ENCODE peak calls at places on chromosomes 7 and 10, in eight cellular contexts. One of them, this sample, is unnamed. For H3K27me3 and H3K36me3, the result is how much of the 10 kb centered on the place peaks cover.

GRCh38 chr10:51789118-51789517 is 89.7 kb upstream of the CSTF2T start:
- DNase-seq in CD8-positive, alpha-beta memory T cell: no peak
- DNase-seq in uterus: no peak
- DNase-seq in GM23248: no peak
- DNase-seq in endodermal cell: no peak
- DNase-seq in lower lobe of right lung: no peak
- DNase-seq in cardiac muscle cell: no peak
- DNase-seq in small intestine: no peak
- DNase-seq in this sample: no peak

GRCh38 chr7:87413029-87413428 is 62.5 kb downstream of the ABCB4 start:
- DNase-seq in CD8-positive, alpha-beta memory T cell: no peak
- DNase-seq in uterus: no peak
- DNase-seq in GM23248: peak
- DNase-seq in endodermal cell: no peak
- DNase-seq in lower lobe of right lung: no peak
- DNase-seq in cardiac muscle cell: no peak
- DNase-seq in small intestine: no peak
- DNase-seq in this sample: no peak

GRCh38 chr10:6229290-6229689 is 26.6 kb downstream of the PFKFB3 start:
- DNase-seq in CD8-positive, alpha-beta memory T cell: no peak
- DNase-seq in uterus: no peak
- DNase-seq in GM23248: no peak
- DNase-seq in endodermal cell: no peak
- DNase-seq in lower lobe of right lung: peak
- DNase-seq in cardiac muscle cell: no peak
- DNase-seq in small intestine: no peak
- DNase-seq in this sample: peak

GRCh38 chr7:127107601-127108007 is 145.1 kb downstream of the GRM8 start:
- DNase-seq in CD8-positive, alpha-beta memory T cell: no peak
- DNase-seq in uterus: no peak
- DNase-seq in GM23248: peak
- DNase-seq in endodermal cell: peak
- DNase-seq in lower lobe of right lung: no peak
- DNase-seq in cardiac muscle cell: peak
- DNase-seq in small intestine: peak
- DNase-seq in this sample: peak

GRCh38 chr10:124237282-124237975 is 144.0 kb upstream of the CHST15 start:
- DNase-seq in CD8-positive, alpha-beta memory T cell: no peak
- DNase-seq in uterus: no peak
- DNase-seq in GM23248: no peak
- DNase-seq in endodermal cell: no peak
- DNase-seq in lower lobe of right lung: no peak
- DNase-seq in cardiac muscle cell: no peak
- DNase-seq in small intestine: no peak
- DNase-seq in this sample: no peak

GRCh38 chr10:75508239-75508813 is 76.9 kb downstream of the LRMDA start:
- DNase-seq in CD8-positive, alpha-beta memory T cell: no peak
- DNase-seq in uterus: no peak
- DNase-seq in GM23248: peak
- DNase-seq in endodermal cell: no peak
- DNase-seq in lower lobe of right lung: no peak
- DNase-seq in cardiac muscle cell: peak
- DNase-seq in small intestine: peak
- DNase-seq in this sample: no peak

GRCh38 chr10:132984801-132985545 is 42.6 kb upstream of the CFAP46 start:
- DNase-seq in CD8-positive, alpha-beta memory T cell: no peak
- DNase-seq in uterus: no peak
- DNase-seq in GM23248: peak
- DNase-seq in endodermal cell: peak
- DNase-seq in lower lobe of right lung: peak
- DNase-seq in cardiac muscle cell: no peak
- DNase-seq in small intestine: no peak
- DNase-seq in this sample: peak

GRCh38 chr7:93938293-93938692 is 16.8 kb downstream of the GNG11 start:
- DNase-seq in CD8-positive, alpha-beta memory T cell: no peak
- DNase-seq in uterus: no peak
- DNase-seq in GM23248: no peak
- DNase-seq in endodermal cell: no peak
- DNase-seq in lower lobe of right lung: no peak
- DNase-seq in cardiac muscle cell: no peak
- DNase-seq in small intestine: no peak
- DNase-seq in this sample: no peak

GRCh38 chr7:113998934-113999333 is 80.1 kb upstream of the PPP1R3A start:
- DNase-seq in CD8-positive, alpha-beta memory T cell: no peak
- DNase-seq in uterus: no peak
- DNase-seq in GM23248: no peak
- DNase-seq in endodermal cell: no peak
- DNase-seq in lower lobe of right lung: no peak
- DNase-seq in cardiac muscle cell: no peak
- DNase-seq in small intestine: no peak
- DNase-seq in this sample: no peak

GRCh38 chr7:149799397-149800168 is 26.2 kb upstream of the ZNF467 start:
- DNase-seq in CD8-positive, alpha-beta memory T cell: peak
- DNase-seq in uterus: no peak
- DNase-seq in GM23248: no peak
- DNase-seq in endodermal cell: peak
- DNase-seq in lower lobe of right lung: no peak
- DNase-seq in cardiac muscle cell: peak
- DNase-seq in small intestine: peak
- DNase-seq in this sample: peak

GRCh38 chr7:30859202-30859939 is 52.3 kb upstream of the AQP1 start:
- DNase-seq in CD8-positive, alpha-beta memory T cell: no peak
- DNase-seq in uterus: no peak
- DNase-seq in GM23248: no peak
- DNase-seq in endodermal cell: no peak
- DNase-seq in lower lobe of right lung: no peak
- DNase-seq in cardiac muscle cell: no peak
- DNase-seq in small intestine: no peak
- DNase-seq in this sample: no peak

GRCh38 chr10:133608855-133609254 is 17.7 kb downstream of the FRG2B start:
- DNase-seq in CD8-positive, alpha-beta memory T cell: no peak
- DNase-seq in uterus: no peak
- DNase-seq in GM23248: peak
- DNase-seq in endodermal cell: no peak
- DNase-seq in lower lobe of right lung: no peak
- DNase-seq in cardiac muscle cell: peak
- DNase-seq in small intestine: peak
- DNase-seq in this sample: no peak

GRCh38 chr7:12322287-12322902 is 81.3 kb downstream of the VWDE start:
- DNase-seq in CD8-positive, alpha-beta memory T cell: no peak
- DNase-seq in uterus: no peak
- DNase-seq in GM23248: peak
- DNase-seq in endodermal cell: no peak
- DNase-seq in lower lobe of right lung: no peak
- DNase-seq in cardiac muscle cell: no peak
- DNase-seq in small intestine: peak
- DNase-seq in this sample: no peak

GRCh38 chr7:116529250-116529649 is 4.4 kb downstream of the CAV1 start:
- DNase-seq in CD8-positive, alpha-beta memory T cell: no peak
- DNase-seq in uterus: no peak
- DNase-seq in GM23248: no peak
- DNase-seq in endodermal cell: no peak
- DNase-seq in lower lobe of right lung: no peak
- DNase-seq in cardiac muscle cell: no peak
- DNase-seq in small intestine: no peak
- DNase-seq in this sample: no peak

GRCh38 chr10:100516847-100517246 is 2.8 kb downstream of the SEC31B start:
- DNase-seq in CD8-positive, alpha-beta memory T cell: no peak
- DNase-seq in uterus: no peak
- DNase-seq in GM23248: no peak
- DNase-seq in endodermal cell: peak
- DNase-seq in lower lobe of right lung: no peak
- DNase-seq in cardiac muscle cell: peak
- DNase-seq in small intestine: no peak
- DNase-seq in this sample: peak

GRCh38 chr7:91286432-91286831 is 22.2 kb downstream of the FZD1 start:
- DNase-seq in CD8-positive, alpha-beta memory T cell: no peak
- DNase-seq in uterus: no peak
- DNase-seq in GM23248: no peak
- DNase-seq in endodermal cell: no peak
- DNase-seq in lower lobe of right lung: no peak
- DNase-seq in cardiac muscle cell: peak
- DNase-seq in small intestine: no peak
- DNase-seq in this sample: no peak

GRCh38 chr10:8296090-8296741 is 241.7 kb downstream of the GATA3 start:
- DNase-seq in CD8-positive, alpha-beta memory T cell: no peak
- DNase-seq in uterus: no peak
- DNase-seq in GM23248: no peak
- DNase-seq in endodermal cell: peak
- DNase-seq in lower lobe of right lung: no peak
- DNase-seq in cardiac muscle cell: no peak
- DNase-seq in small intestine: no peak
- DNase-seq in this sample: peak

GRCh38 chr7:159033956-159034938 is 110.4 kb downstream of the VIPR2 start:
- DNase-seq in CD8-positive, alpha-beta memory T cell: no peak
- DNase-seq in uterus: no peak
- DNase-seq in GM23248: no peak
- DNase-seq in endodermal cell: peak
- DNase-seq in lower lobe of right lung: no peak
- DNase-seq in cardiac muscle cell: no peak
- DNase-seq in small intestine: no peak
- DNase-seq in this sample: peak

GRCh38 chr10:50360077-50360476 is 108.8 kb upstream of the ASAH2 start:
- DNase-seq in CD8-positive, alpha-beta memory T cell: no peak
- DNase-seq in uterus: no peak
- DNase-seq in GM23248: no peak
- DNase-seq in endodermal cell: no peak
- DNase-seq in lower lobe of right lung: no peak
- DNase-seq in cardiac muscle cell: no peak
- DNase-seq in small intestine: no peak
- DNase-seq in this sample: no peak

GRCh38 chr10:97888641-97889262 is 39.1 kb downstream of the GOLGA7B start:
- DNase-seq in CD8-positive, alpha-beta memory T cell: no peak
- DNase-seq in uterus: no peak
- DNase-seq in GM23248: peak
- DNase-seq in endodermal cell: peak
- DNase-seq in lower lobe of right lung: peak
- DNase-seq in cardiac muscle cell: no peak
- DNase-seq in small intestine: peak
- DNase-seq in this sample: peak
- H3K4me3 ChIP-seq in CD8-positive, alpha-beta memory T cell: no peak
- H3K4me3 ChIP-seq in uterus: no peak
- H3K4me3 ChIP-seq in GM23248: no peak
- H3K4me3 ChIP-seq in endodermal cell: no peak
- H3K4me3 ChIP-seq in lower lobe of right lung: no peak
- H3K4me3 ChIP-seq in cardiac muscle cell: no peak
- H3K4me3 ChIP-seq in small intestine: no peak
- H3K4me3 ChIP-seq in this sample: no peak

GRCh38 chr7:157004050-157004838 is 6.2 kb downstream of the MNX1 start:
- DNase-seq in CD8-positive, alpha-beta memory T cell: no peak
- DNase-seq in uterus: no peak
- DNase-seq in GM23248: peak
- DNase-seq in endodermal cell: peak
- DNase-seq in lower lobe of right lung: no peak
- DNase-seq in cardiac muscle cell: peak
- DNase-seq in small intestine: no peak
- DNase-seq in this sample: peak

GRCh38 chr7:157003445-157004049 is 6.9 kb downstream of the MNX1 start:
- DNase-seq in CD8-positive, alpha-beta memory T cell: no peak
- DNase-seq in uterus: no peak
- DNase-seq in GM23248: no peak
- DNase-seq in endodermal cell: no peak
- DNase-seq in lower lobe of right lung: no peak
- DNase-seq in cardiac muscle cell: no peak
- DNase-seq in small intestine: peak
- DNase-seq in this sample: peak

GRCh38 chr7:157006205-157006747 is 4.2 kb downstream of the MNX1 start:
- DNase-seq in CD8-positive, alpha-beta memory T cell: no peak
- DNase-seq in uterus: no peak
- DNase-seq in GM23248: no peak
- DNase-seq in endodermal cell: peak
- DNase-seq in lower lobe of right lung: no peak
- DNase-seq in cardiac muscle cell: no peak
- DNase-seq in small intestine: peak
- DNase-seq in this sample: peak

GRCh38 chr7:157005456-157006204 is 4.8 kb downstream of the MNX1 start:
- DNase-seq in CD8-positive, alpha-beta memory T cell: no peak
- DNase-seq in uterus: no peak
- DNase-seq in GM23248: peak
- DNase-seq in endodermal cell: peak
- DNase-seq in lower lobe of right lung: no peak
- DNase-seq in cardiac muscle cell: no peak
- DNase-seq in small intestine: no peak
- DNase-seq in this sample: peak

GRCh38 chr7:157004839-157005455 is 5.5 kb downstream of the MNX1 start:
- DNase-seq in CD8-positive, alpha-beta memory T cell: no peak
- DNase-seq in uterus: no peak
- DNase-seq in GM23248: no peak
- DNase-seq in endodermal cell: peak
- DNase-seq in lower lobe of right lung: no peak
- DNase-seq in cardiac muscle cell: no peak
- DNase-seq in small intestine: no peak
- DNase-seq in this sample: no peak
- H3K27me3 ChIP-seq in CD8-positive, alpha-beta memory T cell: under half
- H3K27me3 ChIP-seq in uterus: half or more
- H3K27me3 ChIP-seq in GM23248: half or more
- H3K27me3 ChIP-seq in endodermal cell: half or more
- H3K27me3 ChIP-seq in lower lobe of right lung: half or more
- H3K27me3 ChIP-seq in cardiac muscle cell: half or more
- H3K27me3 ChIP-seq in small intestine: under half
- H3K27me3 ChIP-seq in this sample: half or more

GRCh38 chr10:30346615-30347014 is 2.5 kb downstream of the MTPAP start:
- DNase-seq in CD8-positive, alpha-beta memory T cell: no peak
- DNase-seq in uterus: no peak
- DNase-seq in GM23248: no peak
- DNase-seq in endodermal cell: no peak
- DNase-seq in lower lobe of right lung: no peak
- DNase-seq in cardiac muscle cell: no peak
- DNase-seq in small intestine: no peak
- DNase-seq in this sample: no peak

GRCh38 chr10:30348378-30348776 is 701 bp downstream of the MTPAP start:
- DNase-seq in CD8-positive, alpha-beta memory T cell: no peak
- DNase-seq in uterus: no peak
- DNase-seq in GM23248: peak
- DNase-seq in endodermal cell: no peak
- DNase-seq in lower lobe of right lung: no peak
- DNase-seq in cardiac muscle cell: no peak
- DNase-seq in small intestine: peak
- DNase-seq in this sample: no peak

GRCh38 chr10:30345611-30346010 is 3.5 kb downstream of the MTPAP start:
- DNase-seq in CD8-positive, alpha-beta memory T cell: no peak
- DNase-seq in uterus: no peak
- DNase-seq in GM23248: no peak
- DNase-seq in endodermal cell: no peak
- DNase-seq in lower lobe of right lung: no peak
- DNase-seq in cardiac muscle cell: no peak
- DNase-seq in small intestine: no peak
- DNase-seq in this sample: no peak

GRCh38 chr10:30343962-30344361 is 5.1 kb downstream of the MTPAP start:
- DNase-seq in CD8-positive, alpha-beta memory T cell: no peak
- DNase-seq in uterus: no peak
- DNase-seq in GM23248: no peak
- DNase-seq in endodermal cell: no peak
- DNase-seq in lower lobe of right lung: no peak
- DNase-seq in cardiac muscle cell: no peak
- DNase-seq in small intestine: no peak
- DNase-seq in this sample: no peak

GRCh38 chr10:30346135-30346534 is 2.9 kb downstream of the MTPAP start:
- DNase-seq in CD8-positive, alpha-beta memory T cell: no peak
- DNase-seq in uterus: no peak
- DNase-seq in GM23248: no peak
- DNase-seq in endodermal cell: no peak
- DNase-seq in lower lobe of right lung: no peak
- DNase-seq in cardiac muscle cell: no peak
- DNase-seq in small intestine: no peak
- DNase-seq in this sample: no peak
- H3K36me3 ChIP-seq in CD8-positive, alpha-beta memory T cell: under half
- H3K36me3 ChIP-seq in uterus: under half
- H3K36me3 ChIP-seq in GM23248: under half
- H3K36me3 ChIP-seq in endodermal cell: under half
- H3K36me3 ChIP-seq in lower lobe of right lung: under half
- H3K36me3 ChIP-seq in cardiac muscle cell: under half
- H3K36me3 ChIP-seq in small intestine: under half
- H3K36me3 ChIP-seq in this sample: under half

GRCh38 chr10:131452926-131453771 is 141.6 kb upstream of the TCERG1L start:
- DNase-seq in CD8-positive, alpha-beta memory T cell: no peak
- DNase-seq in uterus: no peak
- DNase-seq in GM23248: no peak
- DNase-seq in endodermal cell: peak
- DNase-seq in lower lobe of right lung: no peak
- DNase-seq in cardiac muscle cell: peak
- DNase-seq in small intestine: no peak
- DNase-seq in this sample: peak
- H3K4me3 ChIP-seq in CD8-positive, alpha-beta memory T cell: no peak
- H3K4me3 ChIP-seq in uterus: no peak
- H3K4me3 ChIP-seq in GM23248: no peak
- H3K4me3 ChIP-seq in endodermal cell: no peak
- H3K4me3 ChIP-seq in lower lobe of right lung: peak
- H3K4me3 ChIP-seq in cardiac muscle cell: no peak
- H3K4me3 ChIP-seq in small intestine: no peak
- H3K4me3 ChIP-seq in this sample: peak

This sample was measured in H7.